ENCODE peak calls at places on chromosomes 2 and 18, in eight cellular contexts. One of them, this sample, is unnamed.

GRCh38 chr2:114044985-114045384 is 155.1 kb downstream of the ACTR3 start:
- DNase-seq in cardiac fibroblast: no peak
- DNase-seq in tibial artery: no peak
- DNase-seq in right cardiac atrium: no peak
- DNase-seq in T-helper 2 cell: no peak
- DNase-seq in amygdala: no peak
- DNase-seq in CD8-positive, alpha-beta T cell: no peak
- DNase-seq in chondrocyte: no peak
- DNase-seq in this sample: no peak

GRCh38 chr2:174634130-174635014 is 36.8 kb upstream of the WIPF1 start:
- DNase-seq in chondrocyte: no peak
- DNase-seq in right cardiac atrium: peak
- DNase-seq in CD8-positive, alpha-beta T cell: peak
- DNase-seq in tibial artery: no peak
- DNase-seq in amygdala: no peak
- DNase-seq in T-helper 2 cell: peak
- DNase-seq in cardiac fibroblast: no peak
- DNase-seq in this sample: peak

GRCh38 chr2:239193925-239194687 is 206.7 kb downstream of the HDAC4 start:
- DNase-seq in amygdala: no peak
- DNase-seq in CD8-positive, alpha-beta T cell: no peak
- DNase-seq in T-helper 2 cell: no peak
- DNase-seq in tibial artery: peak
- DNase-seq in chondrocyte: peak
- DNase-seq in right cardiac atrium: no peak
- DNase-seq in cardiac fibroblast: no peak
- DNase-seq in this sample: no peak

GRCh38 chr2:175676813-175677212 is 325.3 kb downstream of the LNPK start:
- DNase-seq in chondrocyte: no peak
- DNase-seq in T-helper 2 cell: no peak
- DNase-seq in amygdala: no peak
- DNase-seq in tibial artery: no peak
- DNase-seq in CD8-positive, alpha-beta T cell: no peak
- DNase-seq in right cardiac atrium: no peak
- DNase-seq in cardiac fibroblast: no peak
- DNase-seq in this sample: no peak

GRCh38 chr18:23958036-23958435 is 56.5 kb upstream of the TTC39C start:
- DNase-seq in cardiac fibroblast: no peak
- DNase-seq in T-helper 2 cell: no peak
- DNase-seq in CD8-positive, alpha-beta T cell: no peak
- DNase-seq in right cardiac atrium: peak
- DNase-seq in chondrocyte: no peak
- DNase-seq in amygdala: peak
- DNase-seq in tibial artery: peak
- DNase-seq in this sample: no peak

GRCh38 chr2:111250448-111251030 is 129.8 kb downstream of the BCL2L11 start:
- DNase-seq in right cardiac atrium: no peak
- DNase-seq in T-helper 2 cell: no peak
- DNase-seq in CD8-positive, alpha-beta T cell: no peak
- DNase-seq in amygdala: no peak
- DNase-seq in cardiac fibroblast: peak
- DNase-seq in chondrocyte: no peak
- DNase-seq in tibial artery: no peak
- DNase-seq in this sample: no peak

GRCh38 chr2:64522843-64523428 is 1.2 kb upstream of the AFTPH start:
- DNase-seq in T-helper 2 cell: no peak
- DNase-seq in CD8-positive, alpha-beta T cell: peak
- DNase-seq in tibial artery: no peak
- DNase-seq in right cardiac atrium: no peak
- DNase-seq in chondrocyte: no peak
- DNase-seq in amygdala: peak
- DNase-seq in cardiac fibroblast: peak
- DNase-seq in this sample: peak

GRCh38 chr2:175432021-175432420 is 250.5 kb upstream of the ATP5MC3 start:
- DNase-seq in chondrocyte: no peak
- DNase-seq in cardiac fibroblast: no peak
- DNase-seq in T-helper 2 cell: no peak
- DNase-seq in amygdala: no peak
- DNase-seq in right cardiac atrium: no peak
- DNase-seq in tibial artery: no peak
- DNase-seq in CD8-positive, alpha-beta T cell: no peak
- DNase-seq in this sample: no peak

GRCh38 chr2:190678444-190679162 is 29.7 kb downstream of the NAB1 start:
- DNase-seq in chondrocyte: no peak
- DNase-seq in amygdala: no peak
- DNase-seq in T-helper 2 cell: no peak
- DNase-seq in CD8-positive, alpha-beta T cell: no peak
- DNase-seq in right cardiac atrium: no peak
- DNase-seq in tibial artery: no peak
- DNase-seq in cardiac fibroblast: peak
- DNase-seq in this sample: no peak

GRCh38 chr2:46942143-46942526 is 26.5 kb upstream of the MCFD2 start:
- DNase-seq in T-helper 2 cell: peak
- DNase-seq in cardiac fibroblast: peak
- DNase-seq in right cardiac atrium: peak
- DNase-seq in chondrocyte: no peak
- DNase-seq in tibial artery: peak
- DNase-seq in CD8-positive, alpha-beta T cell: peak
- DNase-seq in amygdala: no peak
- DNase-seq in this sample: peak

GRCh38 chr18:4807495-4808293 is 352.6 kb upstream of the DLGAP1 start:
- DNase-seq in chondrocyte: no peak
- DNase-seq in right cardiac atrium: no peak
- DNase-seq in T-helper 2 cell: no peak
- DNase-seq in CD8-positive, alpha-beta T cell: no peak
- DNase-seq in tibial artery: no peak
- DNase-seq in amygdala: no peak
- DNase-seq in cardiac fibroblast: no peak
- DNase-seq in this sample: no peak

GRCh38 chr2:52775674-52776073 is 991.9 kb upstream of the CHAC2 start:
- DNase-seq in tibial artery: no peak
- DNase-seq in T-helper 2 cell: no peak
- DNase-seq in chondrocyte: no peak
- DNase-seq in CD8-positive, alpha-beta T cell: no peak
- DNase-seq in cardiac fibroblast: no peak
- DNase-seq in right cardiac atrium: no peak
- DNase-seq in amygdala: no peak
- DNase-seq in this sample: no peak

GRCh38 chr2:203579131-203579643 is 44.1 kb upstream of the RAPH1 start:
- DNase-seq in CD8-positive, alpha-beta T cell: no peak
- DNase-seq in cardiac fibroblast: peak
- DNase-seq in T-helper 2 cell: no peak
- DNase-seq in chondrocyte: no peak
- DNase-seq in tibial artery: no peak
- DNase-seq in right cardiac atrium: no peak
- DNase-seq in amygdala: no peak
- DNase-seq in this sample: no peak

GRCh38 chr2:182866095-182866460 is 359 bp downstream of the FRZB start:
- DNase-seq in right cardiac atrium: peak
- DNase-seq in amygdala: no peak
- DNase-seq in chondrocyte: peak
- DNase-seq in CD8-positive, alpha-beta T cell: no peak
- DNase-seq in T-helper 2 cell: no peak
- DNase-seq in tibial artery: peak
- DNase-seq in cardiac fibroblast: peak
- DNase-seq in this sample: no peak

GRCh38 chr2:241217320-241218031 is 29.0 kb downstream of the ANO7 start:
- DNase-seq in CD8-positive, alpha-beta T cell: no peak
- DNase-seq in right cardiac atrium: peak
- DNase-seq in chondrocyte: peak
- DNase-seq in cardiac fibroblast: peak
- DNase-seq in amygdala: peak
- DNase-seq in tibial artery: peak
- DNase-seq in T-helper 2 cell: no peak
- DNase-seq in this sample: no peak

GRCh38 chr2:44077942-44078511 is 82.2 kb upstream of the LRPPRC start:
- DNase-seq in chondrocyte: no peak
- DNase-seq in cardiac fibroblast: no peak
- DNase-seq in right cardiac atrium: no peak
- DNase-seq in amygdala: no peak
- DNase-seq in tibial artery: no peak
- DNase-seq in CD8-positive, alpha-beta T cell: no peak
- DNase-seq in T-helper 2 cell: no peak
- DNase-seq in this sample: no peak

GRCh38 chr2:61898810-61899209 is 6.7 kb upstream of the COMMD1 start:
- DNase-seq in right cardiac atrium: no peak
- DNase-seq in cardiac fibroblast: peak
- DNase-seq in CD8-positive, alpha-beta T cell: no peak
- DNase-seq in chondrocyte: no peak
- DNase-seq in T-helper 2 cell: no peak
- DNase-seq in tibial artery: no peak
- DNase-seq in amygdala: no peak
- DNase-seq in this sample: no peak

GRCh38 chr18:23906658-23907057 is 107.9 kb upstream of the TTC39C start:
- DNase-seq in right cardiac atrium: no peak
- DNase-seq in CD8-positive, alpha-beta T cell: no peak
- DNase-seq in tibial artery: no peak
- DNase-seq in cardiac fibroblast: no peak
- DNase-seq in T-helper 2 cell: no peak
- DNase-seq in chondrocyte: no peak
- DNase-seq in amygdala: no peak
- DNase-seq in this sample: no peak

GRCh38 chr2:166351319-166351718 is 24.4 kb downstream of the SCN9A start:
- DNase-seq in chondrocyte: no peak
- DNase-seq in cardiac fibroblast: peak
- DNase-seq in amygdala: no peak
- DNase-seq in right cardiac atrium: no peak
- DNase-seq in tibial artery: no peak
- DNase-seq in CD8-positive, alpha-beta T cell: no peak
- DNase-seq in T-helper 2 cell: no peak
- DNase-seq in this sample: no peak

GRCh38 chr2:168231609-168232241 is 15.7 kb downstream of the STK39 start:
- DNase-seq in cardiac fibroblast: no peak
- DNase-seq in amygdala: peak
- DNase-seq in chondrocyte: no peak
- DNase-seq in tibial artery: no peak
- DNase-seq in right cardiac atrium: no peak
- DNase-seq in CD8-positive, alpha-beta T cell: no peak
- DNase-seq in T-helper 2 cell: no peak
- DNase-seq in this sample: no peak

GRCh38 chr18:45139478-45139877 is 458.8 kb downstream of the SETBP1 start:
- DNase-seq in CD8-positive, alpha-beta T cell: no peak
- DNase-seq in cardiac fibroblast: no peak
- DNase-seq in right cardiac atrium: no peak
- DNase-seq in chondrocyte: no peak
- DNase-seq in tibial artery: no peak
- DNase-seq in T-helper 2 cell: no peak
- DNase-seq in amygdala: no peak
- DNase-seq in this sample: no peak

GRCh38 chr2:102939207-102939606 is 177.4 kb downstream of the TMEM182 start:
- DNase-seq in amygdala: no peak
- DNase-seq in chondrocyte: no peak
- DNase-seq in tibial artery: no peak
- DNase-seq in cardiac fibroblast: no peak
- DNase-seq in T-helper 2 cell: no peak
- DNase-seq in CD8-positive, alpha-beta T cell: no peak
- DNase-seq in right cardiac atrium: no peak
- DNase-seq in this sample: no peak

GRCh38 chr18:23237524-23238151 is 102.4 kb downstream of the CABLES1 start:
- DNase-seq in tibial artery: peak
- DNase-seq in right cardiac atrium: peak
- DNase-seq in amygdala: peak
- DNase-seq in T-helper 2 cell: no peak
- DNase-seq in CD8-positive, alpha-beta T cell: no peak
- DNase-seq in chondrocyte: no peak
- DNase-seq in cardiac fibroblast: peak
- DNase-seq in this sample: peak

GRCh38 chr2:160666019-160666676 is 172.5 kb upstream of the RBMS1 start:
- DNase-seq in tibial artery: no peak
- DNase-seq in CD8-positive, alpha-beta T cell: no peak
- DNase-seq in T-helper 2 cell: no peak
- DNase-seq in right cardiac atrium: no peak
- DNase-seq in cardiac fibroblast: peak
- DNase-seq in amygdala: no peak
- DNase-seq in chondrocyte: no peak
- DNase-seq in this sample: no peak

GRCh38 chr18:38297910-38298309 is 732.3 kb upstream of the CELF4 start:
- DNase-seq in amygdala: no peak
- DNase-seq in tibial artery: no peak
- DNase-seq in cardiac fibroblast: no peak
- DNase-seq in chondrocyte: no peak
- DNase-seq in right cardiac atrium: no peak
- DNase-seq in CD8-positive, alpha-beta T cell: no peak
- DNase-seq in T-helper 2 cell: no peak
- DNase-seq in this sample: no peak

GRCh38 chr2:81894451-81894990 is 1590.0 kb upstream of the LRRTM1 start:
- DNase-seq in CD8-positive, alpha-beta T cell: no peak
- DNase-seq in amygdala: no peak
- DNase-seq in tibial artery: no peak
- DNase-seq in chondrocyte: no peak
- DNase-seq in T-helper 2 cell: no peak
- DNase-seq in right cardiac atrium: no peak
- DNase-seq in cardiac fibroblast: no peak
- DNase-seq in this sample: no peak

GRCh38 chr2:12657560-12657959 is 59.2 kb upstream of the TRIB2 start:
- DNase-seq in right cardiac atrium: no peak
- DNase-seq in tibial artery: no peak
- DNase-seq in T-helper 2 cell: no peak
- DNase-seq in cardiac fibroblast: no peak
- DNase-seq in chondrocyte: no peak
- DNase-seq in amygdala: no peak
- DNase-seq in CD8-positive, alpha-beta T cell: no peak
- DNase-seq in this sample: no peak

GRCh38 chr2:59322005-59322404 is 1080.9 kb upstream of the FANCL start:
- DNase-seq in cardiac fibroblast: no peak
- DNase-seq in amygdala: no peak
- DNase-seq in T-helper 2 cell: no peak
- DNase-seq in chondrocyte: no peak
- DNase-seq in tibial artery: no peak
- DNase-seq in right cardiac atrium: no peak
- DNase-seq in CD8-positive, alpha-beta T cell: no peak
- DNase-seq in this sample: no peak

GRCh38 chr2:137173514-137173913 is 408.2 kb downstream of the THSD7B start:
- DNase-seq in right cardiac atrium: no peak
- DNase-seq in cardiac fibroblast: peak
- DNase-seq in chondrocyte: no peak
- DNase-seq in amygdala: no peak
- DNase-seq in CD8-positive, alpha-beta T cell: no peak
- DNase-seq in T-helper 2 cell: no peak
- DNase-seq in tibial artery: no peak
- DNase-seq in this sample: no peak

GRCh38 chr2:29165362-29166236 is 50.4 kb downstream of the CLIP4 start:
- DNase-seq in CD8-positive, alpha-beta T cell: no peak
- DNase-seq in chondrocyte: no peak
- DNase-seq in amygdala: no peak
- DNase-seq in right cardiac atrium: no peak
- DNase-seq in cardiac fibroblast: peak
- DNase-seq in T-helper 2 cell: no peak
- DNase-seq in tibial artery: no peak
- DNase-seq in this sample: no peak

GRCh38 chr2:120075545-120075944 is 62.7 kb downstream of the EPB41L5 start:
- DNase-seq in tibial artery: no peak
- DNase-seq in T-helper 2 cell: no peak
- DNase-seq in amygdala: no peak
- DNase-seq in CD8-positive, alpha-beta T cell: no peak
- DNase-seq in chondrocyte: no peak
- DNase-seq in right cardiac atrium: no peak
- DNase-seq in cardiac fibroblast: no peak
- DNase-seq in this sample: no peak

GRCh38 chr2:96594701-96595152 is 43.4 kb downstream of the KANSL3 start:
- DNase-seq in right cardiac atrium: no peak
- DNase-seq in amygdala: no peak
- DNase-seq in chondrocyte: no peak
- DNase-seq in cardiac fibroblast: no peak
- DNase-seq in CD8-positive, alpha-beta T cell: no peak
- DNase-seq in tibial artery: no peak
- DNase-seq in T-helper 2 cell: no peak
- DNase-seq in this sample: no peak

GRCh38 chr2:168241208-168241607 is 6.2 kb downstream of the STK39 start:
- DNase-seq in chondrocyte: no peak
- DNase-seq in right cardiac atrium: no peak
- DNase-seq in cardiac fibroblast: no peak
- DNase-seq in CD8-positive, alpha-beta T cell: no peak
- DNase-seq in T-helper 2 cell: no peak
- DNase-seq in tibial artery: no peak
- DNase-seq in amygdala: no peak
- DNase-seq in this sample: no peak

GRCh38 chr2:240069846-240070245 is 16.5 kb upstream of the OR6B3 start:
- DNase-seq in cardiac fibroblast: no peak
- DNase-seq in right cardiac atrium: no peak
- DNase-seq in tibial artery: no peak
- DNase-seq in chondrocyte: no peak
- DNase-seq in CD8-positive, alpha-beta T cell: no peak
- DNase-seq in amygdala: no peak
- DNase-seq in T-helper 2 cell: no peak
- DNase-seq in this sample: no peak